ENCODE peak calls at places on chromosomes 4 and X, in five cellular contexts. H, I, O, N and F are unnamed samples.

GRCh38 chr4:57104706-57105560 is 5.3 kb downstream of the IGFBP7 start:
- DNase-seq in N (no peak), I (no peak), O (no peak), H (no peak), F (no peak)

GRCh38 chrX:134529481-134529880 is 69.5 kb downstream of the HPRT1 start:
- DNase-seq in I (no peak), H (no peak), N (no peak), O (no peak), F (no peak)

GRCh38 chr4:119692001-119692400 is 63.4 kb upstream of the PDE5A start:
- DNase-seq in H (no peak), I (no peak), O (no peak), N (peak), F (no peak)

GRCh38 chr4:2259541-2260267 is 2.2 kb downstream of the MXD4 start:
- DNase-seq in N (no peak), O (no peak), H (no peak), I (peak), F (no peak)

GRCh38 chrX:77346859-77347258 is 100.3 kb upstream of the FGF16 start:
- DNase-seq in H (no peak), I (no peak), N (no peak), O (no peak), F (no peak)

GRCh38 chr4:140857111-140857510 is 100.9 kb upstream of the TBC1D9 start:
- DNase-seq in I (no peak), O (no peak), H (no peak), N (no peak), F (no peak)

GRCh38 chr4:81606166-81606565 is 134.5 kb upstream of the RASGEF1B start:
- DNase-seq in I (no peak), H (no peak), N (no peak), O (no peak), F (no peak)

GRCh38 chrX:31590581-31591113 is 518.8 kb upstream of the FTHL17 start:
- DNase-seq in H (no peak), O (no peak), N (peak), I (no peak), F (peak)

GRCh38 chrX:33160273-33160672 is 51.1 kb downstream of the DMD start:
- DNase-seq in H (no peak), I (no peak), O (no peak), N (no peak), F (no peak)

GRCh38 chr4:11670304-11670703 is 241.6 kb upstream of the HS3ST1 start:
- DNase-seq in H (no peak), I (no peak), O (no peak), N (no peak), F (no peak)

GRCh38 chr4:165784672-165785071 is 88.4 kb upstream of the TLL1 start:
- DNase-seq in N (no peak), H (no peak), O (no peak), I (no peak), F (no peak)

GRCh38 chr4:75002381-75002780 is 69.5 kb downstream of the PARM1 start:
- DNase-seq in H (no peak), N (no peak), I (no peak), O (no peak), F (no peak)

GRCh38 chrX:66638591-66639500 is at the start of gene EDA2R:
- DNase-seq in I (peak), H (peak), N (peak), O (no peak), F (peak)

GRCh38 chr4:8118035-8118434 is 40.6 kb downstream of the ABLIM2 start:
- DNase-seq in I (no peak), O (no peak), H (no peak), N (no peak), F (no peak)

GRCh38 chr4:163484906-163485305 is 9.6 kb upstream of the TMA16 start:
- DNase-seq in O (peak), H (peak), N (peak), I (no peak), F (peak)

GRCh38 chr4:152101546-152102183 is 340.9 kb upstream of the GATB start:
- DNase-seq in N (no peak), I (no peak), O (no peak), H (no peak), F (peak)

DNA sequence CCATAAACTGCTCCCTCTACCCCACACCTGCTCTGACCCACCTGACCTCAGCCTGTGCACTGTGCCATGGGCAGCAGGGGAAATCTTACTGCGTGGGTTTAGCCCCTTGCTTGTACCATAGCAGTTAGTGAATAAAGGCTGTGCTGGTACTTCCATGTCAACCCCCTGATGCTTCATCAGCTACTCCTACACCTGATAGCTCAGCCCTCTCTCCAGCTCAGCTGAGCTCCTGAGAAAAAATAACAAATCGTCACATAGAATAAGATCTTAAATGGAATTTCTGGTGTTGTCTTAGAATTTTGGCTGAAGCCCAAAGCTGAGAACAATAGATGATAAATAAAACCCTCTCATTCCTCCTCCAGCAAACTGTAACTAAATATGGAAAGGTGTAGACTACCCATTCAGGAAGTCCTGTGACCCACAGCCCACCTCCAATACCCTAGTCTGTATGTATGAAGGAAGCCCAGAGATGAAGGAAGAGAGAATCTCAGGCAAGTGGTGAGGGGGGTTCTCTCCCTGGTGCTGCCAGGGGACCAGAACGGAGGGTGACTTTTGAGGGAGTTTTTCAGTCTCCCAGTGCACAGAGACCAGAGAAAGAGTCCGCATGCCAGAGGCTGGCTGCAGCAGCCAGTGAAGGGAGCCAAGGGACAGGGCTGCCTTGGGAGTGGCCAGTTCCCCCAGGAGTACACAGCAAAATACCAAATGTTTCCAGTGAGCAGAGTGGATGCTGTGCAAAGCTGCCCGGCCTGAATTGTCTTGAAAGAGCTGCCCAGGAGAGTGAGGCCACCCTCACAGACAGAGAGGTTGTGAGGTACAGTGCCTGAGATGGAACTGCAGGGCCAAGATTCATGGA is 227.3 kb downstream of the QDPR start:
- DNase-seq in N (no peak), H (no peak), I (no peak), O (no peak), F (no peak)
- TF ChIP-seq CTCF in N (no peak), H (no peak), I (no peak), O (no peak), F (no peak)

DNA sequence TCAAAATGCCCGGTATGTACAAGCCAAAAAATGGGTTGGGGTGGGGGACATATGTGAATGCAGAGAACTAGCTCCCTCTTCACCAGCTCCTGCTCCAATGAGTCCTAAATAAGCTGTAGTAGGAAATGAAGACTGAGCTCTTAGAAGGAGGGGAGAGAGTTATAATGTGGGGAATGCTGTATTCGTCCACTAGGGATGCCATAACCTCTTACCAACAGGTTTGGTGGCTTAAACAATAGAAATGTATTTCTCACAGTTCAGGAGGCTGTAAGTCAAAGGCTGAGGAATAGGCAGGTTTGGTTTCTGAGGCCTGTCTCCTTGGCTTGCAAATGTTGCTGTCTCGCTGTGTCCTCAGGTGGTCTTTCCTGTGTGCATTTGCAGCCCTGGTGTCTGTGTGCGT is 4.4 kb upstream of the INPP4B start:
- DNase-seq in H (no peak), I (no peak), O (no peak), N (no peak), F (no peak)
- TF ChIP-seq CTCF in H (peak), I (no peak), O (no peak), N (peak), F (peak)

GRCh38 chr4:103305355-103305754 is 107.2 kb upstream of the CENPE start:
- DNase-seq in H (no peak), N (no peak), I (no peak), O (no peak), F (no peak)

GRCh38 chr4:103303011-103303410 is 104.9 kb upstream of the CENPE start:
- DNase-seq in N (no peak), O (no peak), H (no peak), I (no peak), F (no peak)

GRCh38 chr4:103306870-103307345 is 108.8 kb upstream of the CENPE start:
- DNase-seq in H (peak), O (no peak), I (no peak), N (no peak), F (no peak)

DNA sequence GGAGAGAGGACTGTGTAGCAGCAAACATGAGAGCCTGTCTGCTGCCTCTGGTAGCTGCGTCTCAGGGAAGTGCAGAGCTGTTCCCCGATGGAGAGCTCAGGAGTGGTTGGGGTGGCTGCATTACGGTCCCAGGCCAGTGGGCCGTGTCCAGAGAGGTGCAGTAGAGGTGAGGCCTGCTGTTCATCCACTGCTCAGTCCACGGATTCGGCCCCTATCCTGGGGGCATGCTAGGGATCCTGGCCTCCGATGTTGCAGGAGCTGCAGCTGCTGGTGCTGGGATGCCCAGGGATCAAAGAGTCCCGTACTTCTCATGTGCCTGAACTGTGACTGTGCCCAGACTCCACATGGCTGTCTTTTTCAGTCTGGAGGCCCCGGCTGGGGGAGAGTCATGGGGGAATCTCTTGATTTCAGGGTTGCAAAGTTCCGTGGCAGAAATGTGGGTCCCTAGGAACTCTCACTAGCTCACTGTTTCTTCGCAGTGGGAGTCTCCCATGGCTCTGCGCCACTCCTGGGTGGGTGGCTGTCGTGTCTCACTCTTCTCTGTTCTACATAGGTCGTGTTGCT is 109.4 kb upstream of the CENPE start:
- DNase-seq in O (no peak), H (no peak), I (no peak), N (no peak), F (no peak)
- TF ChIP-seq CTCF in O (no peak), H (no peak), I (no peak), N (no peak), F (no peak)

GRCh38 chr4:73962724-73963123 is 19.1 kb downstream of the PF4 start:
- DNase-seq in H (no peak), O (no peak), N (no peak), I (no peak), F (no peak)
- TF ChIP-seq CTCF in H (no peak), O (no peak), N (no peak), I (no peak), F (no peak)

GRCh38 chr4:60502733-60503132 is 697.4 kb upstream of the ADGRL3 start:
- DNase-seq in H (no peak), I (no peak), O (no peak), N (no peak), F (no peak)
- TF ChIP-seq CTCF in H (no peak), I (no peak), O (peak), N (no peak), F (no peak)

GRCh38 chrX:11427082-11428033 is 134.1 kb downstream of the AMELX start:
- DNase-seq in O (no peak), I (peak), H (peak), N (no peak), F (no peak)
- TF ChIP-seq CTCF in O (no peak), I (no peak), H (peak), N (peak), F (peak)

GRCh38 chr4:94332983-94333590 is 9.5 kb downstream of the HPGDS start:
- DNase-seq in O (no peak), H (no peak), N (no peak), I (no peak), F (peak)
- TF ChIP-seq CTCF in O (no peak), H (peak), N (no peak), I (no peak), F (peak)

GRCh38 chrX:78754917-78755316 is 7.4 kb downstream of the LPAR4 start:
- DNase-seq in H (no peak), I (no peak), O (no peak), N (no peak), F (no peak)
- TF ChIP-seq CTCF in H (no peak), I (no peak), O (no peak), N (no peak), F (no peak)

DNA sequence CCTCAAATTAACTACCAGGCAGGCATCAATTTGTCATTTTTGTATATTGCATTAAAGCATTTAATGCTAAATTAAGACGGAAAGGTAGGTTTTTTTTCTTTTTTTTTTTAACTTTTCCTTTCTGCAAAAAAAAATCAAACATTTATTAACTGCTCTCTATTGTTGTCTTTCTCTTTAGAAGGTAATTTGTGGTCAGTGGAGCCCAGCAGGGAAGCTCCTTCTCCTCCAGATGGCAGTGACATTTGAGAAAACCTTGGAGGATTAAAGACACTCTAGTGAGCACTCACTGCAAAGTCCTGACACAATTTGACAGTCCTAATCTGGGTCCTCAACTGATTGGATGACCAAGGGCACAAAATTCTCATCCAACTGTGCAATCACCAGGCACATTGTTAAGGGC is 102.4 kb downstream of the SLIT2 start:
- DNase-seq in I (no peak), H (no peak), N (no peak), O (no peak), F (no peak)
- TF ChIP-seq CTCF in I (no peak), H (no peak), N (no peak), O (no peak), F (no peak)